ENCODE peak calls at places on chromosomes 13 and 19, in eight cellular contexts. One of them, this sample, is unnamed.

GRCh38 chr19:45958763-45959516 is 14.7 kb downstream of the NOVA2 start:
- DNase-seq in mesothelial cell of epicardium: no peak
- DNase-seq in neural crest cell: no peak
- DNase-seq in kidney epithelial cell: no peak
- DNase-seq in lower leg skin: no peak
- DNase-seq in body of pancreas: no peak
- DNase-seq in MCF 10A: no peak
- DNase-seq in AG10803: no peak
- DNase-seq in this sample: no peak

GRCh38 chr13:109761695-109762094 is 24.7 kb downstream of the IRS2 start:
- DNase-seq in lower leg skin: no peak
- DNase-seq in neural crest cell: no peak
- DNase-seq in kidney epithelial cell: no peak
- DNase-seq in body of pancreas: no peak
- DNase-seq in MCF 10A: peak; percentile 20
- DNase-seq in mesothelial cell of epicardium: no peak
- DNase-seq in AG10803: no peak
- DNase-seq in this sample: no peak

GRCh38 chr13:113906566-113906965 is 42.7 kb upstream of the GAS6 start:
- DNase-seq in MCF 10A: no peak
- DNase-seq in mesothelial cell of epicardium: peak; percentile 30
- DNase-seq in kidney epithelial cell: no peak
- DNase-seq in body of pancreas: no peak
- DNase-seq in lower leg skin: peak; percentile 3
- DNase-seq in neural crest cell: no peak
- DNase-seq in AG10803: no peak
- DNase-seq in this sample: no peak

GRCh38 chr19:55082023-55082851 is 6.6 kb downstream of the EPS8L1 start:
- DNase-seq in body of pancreas: no peak
- DNase-seq in kidney epithelial cell: no peak
- DNase-seq in AG10803: no peak
- DNase-seq in mesothelial cell of epicardium: no peak
- DNase-seq in neural crest cell: no peak
- DNase-seq in MCF 10A: no peak
- DNase-seq in lower leg skin: no peak
- DNase-seq in this sample: peak; percentile 71

GRCh38 chr13:110819203-110820014 is 95.5 kb downstream of the ANKRD10 start:
- DNase-seq in neural crest cell: peak; percentile 82
- DNase-seq in MCF 10A: peak; percentile 78
- DNase-seq in mesothelial cell of epicardium: peak; percentile 85
- DNase-seq in kidney epithelial cell: peak; percentile 14
- DNase-seq in body of pancreas: peak; percentile 79
- DNase-seq in AG10803: peak; percentile 58
- DNase-seq in lower leg skin: peak; percentile 57
- DNase-seq in this sample: peak; percentile 83

GRCh38 chr19:1810439-1811160 is 1.5 kb downstream of the ATP8B3 start:
- DNase-seq in AG10803: no peak
- DNase-seq in lower leg skin: no peak
- DNase-seq in kidney epithelial cell: no peak
- DNase-seq in body of pancreas: no peak
- DNase-seq in neural crest cell: no peak
- DNase-seq in MCF 10A: no peak
- DNase-seq in mesothelial cell of epicardium: no peak
- DNase-seq in this sample: no peak

GRCh38 chr19:45524575-45525129 is 17.4 kb downstream of the VASP start:
- DNase-seq in MCF 10A: no peak
- DNase-seq in mesothelial cell of epicardium: no peak
- DNase-seq in kidney epithelial cell: no peak
- DNase-seq in neural crest cell: no peak
- DNase-seq in lower leg skin: no peak
- DNase-seq in body of pancreas: peak; percentile 87
- DNase-seq in AG10803: no peak
- DNase-seq in this sample: no peak

GRCh38 chr19:33124207-33125098 is 7.5 kb upstream of the WDR88 start:
- DNase-seq in mesothelial cell of epicardium: no peak
- DNase-seq in MCF 10A: no peak
- DNase-seq in lower leg skin: no peak
- DNase-seq in body of pancreas: no peak
- DNase-seq in AG10803: no peak
- DNase-seq in kidney epithelial cell: no peak
- DNase-seq in neural crest cell: no peak
- DNase-seq in this sample: no peak

GRCh38 chr19:30160996-30161655 is 211.1 kb upstream of the ZNF536 start:
- DNase-seq in mesothelial cell of epicardium: no peak
- DNase-seq in body of pancreas: no peak
- DNase-seq in AG10803: no peak
- DNase-seq in MCF 10A: no peak
- DNase-seq in kidney epithelial cell: no peak
- DNase-seq in lower leg skin: no peak
- DNase-seq in neural crest cell: no peak
- DNase-seq in this sample: no peak

GRCh38 chr19:10568826-10569651 is at the start of gene CDKN2D:
- DNase-seq in lower leg skin: peak; percentile 100
- DNase-seq in mesothelial cell of epicardium: peak; percentile 99
- DNase-seq in AG10803: peak; percentile 99
- DNase-seq in MCF 10A: peak; percentile 99
- DNase-seq in body of pancreas: peak; percentile 100
- DNase-seq in kidney epithelial cell: peak; percentile 99
- DNase-seq in neural crest cell: peak; percentile 100
- DNase-seq in this sample: peak; percentile 100
- TF ChIP-seq CTCF in lower leg skin: no peak
- TF ChIP-seq CTCF in mesothelial cell of epicardium: peak; percentile 74
- TF ChIP-seq CTCF in AG10803: no peak
- TF ChIP-seq CTCF in MCF 10A: no peak
- TF ChIP-seq CTCF in body of pancreas: peak; percentile 40
- TF ChIP-seq CTCF in kidney epithelial cell: no peak
- TF ChIP-seq CTCF in neural crest cell: peak; percentile 33
- TF ChIP-seq CTCF in this sample: no peak

GRCh38 chr19:41919948-41920712 is 8.1 kb downstream of the ERFL start:
- DNase-seq in body of pancreas: no peak
- DNase-seq in kidney epithelial cell: no peak
- DNase-seq in MCF 10A: no peak
- DNase-seq in mesothelial cell of epicardium: no peak
- DNase-seq in neural crest cell: no peak
- DNase-seq in lower leg skin: no peak
- DNase-seq in AG10803: no peak
- DNase-seq in this sample: no peak

GRCh38 chr19:41921280-41922219 is 6.7 kb downstream of the ERFL start:
- DNase-seq in body of pancreas: no peak
- DNase-seq in AG10803: no peak
- DNase-seq in neural crest cell: no peak
- DNase-seq in mesothelial cell of epicardium: no peak
- DNase-seq in lower leg skin: no peak
- DNase-seq in kidney epithelial cell: no peak
- DNase-seq in MCF 10A: no peak
- DNase-seq in this sample: peak; percentile 49

GRCh38 chr19:41922220-41922576 is 6.1 kb downstream of the ERFL start:
- DNase-seq in mesothelial cell of epicardium: no peak
- DNase-seq in AG10803: no peak
- DNase-seq in kidney epithelial cell: no peak
- DNase-seq in body of pancreas: no peak
- DNase-seq in neural crest cell: no peak
- DNase-seq in MCF 10A: no peak
- DNase-seq in lower leg skin: no peak
- DNase-seq in this sample: no peak

GRCh38 chr19:41922585-41922984 is 5.7 kb downstream of the ERFL start:
- DNase-seq in AG10803: no peak
- DNase-seq in kidney epithelial cell: no peak
- DNase-seq in mesothelial cell of epicardium: no peak
- DNase-seq in MCF 10A: no peak
- DNase-seq in lower leg skin: no peak
- DNase-seq in body of pancreas: no peak
- DNase-seq in neural crest cell: no peak
- DNase-seq in this sample: no peak

DNA sequence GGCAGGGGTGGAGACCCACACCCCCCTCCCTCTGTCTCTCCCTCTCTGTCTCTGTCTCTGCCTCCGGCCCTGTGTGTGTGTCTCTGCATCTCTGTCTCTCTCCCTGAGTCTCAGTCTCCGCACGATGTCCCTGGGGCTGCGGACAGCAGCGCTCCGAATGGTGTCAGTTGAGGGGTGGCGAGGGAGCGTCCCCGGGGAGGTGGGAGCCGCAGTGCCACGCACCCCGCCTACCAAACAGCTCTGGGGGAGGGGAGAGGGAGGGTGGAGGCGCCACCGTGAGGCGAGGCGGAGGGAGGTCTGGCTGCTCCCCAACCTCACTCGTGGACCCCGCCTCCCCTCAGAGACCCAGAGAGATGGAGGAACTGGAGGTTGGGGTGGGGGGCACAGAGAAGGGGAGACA is 7.4 kb downstream of the ERFL start:
- DNase-seq in MCF 10A: no peak
- DNase-seq in AG10803: no peak
- DNase-seq in kidney epithelial cell: no peak
- DNase-seq in body of pancreas: no peak
- DNase-seq in mesothelial cell of epicardium: no peak
- DNase-seq in neural crest cell: no peak
- DNase-seq in lower leg skin: no peak
- DNase-seq in this sample: no peak
- TF ChIP-seq CTCF in MCF 10A: no peak
- TF ChIP-seq CTCF in AG10803: no peak
- TF ChIP-seq CTCF in kidney epithelial cell: no peak
- TF ChIP-seq CTCF in body of pancreas: no peak
- TF ChIP-seq CTCF in mesothelial cell of epicardium: no peak
- TF ChIP-seq CTCF in neural crest cell: no peak
- TF ChIP-seq CTCF in lower leg skin: no peak
- TF ChIP-seq CTCF in this sample: no peak

GRCh38 chr19:50710612-50711011 is 9.0 kb downstream of the SHANK1 start:
- DNase-seq in MCF 10A: no peak
- DNase-seq in kidney epithelial cell: no peak
- DNase-seq in body of pancreas: no peak
- DNase-seq in neural crest cell: no peak
- DNase-seq in mesothelial cell of epicardium: no peak
- DNase-seq in AG10803: no peak
- DNase-seq in lower leg skin: no peak
- DNase-seq in this sample: no peak

GRCh38 chr19:50708179-50708879 is 11.3 kb downstream of the SHANK1 start:
- DNase-seq in body of pancreas: no peak
- DNase-seq in lower leg skin: no peak
- DNase-seq in neural crest cell: no peak
- DNase-seq in mesothelial cell of epicardium: no peak
- DNase-seq in MCF 10A: no peak
- DNase-seq in kidney epithelial cell: no peak
- DNase-seq in AG10803: no peak
- DNase-seq in this sample: no peak

GRCh38 chr19:50711805-50712204 is 7.8 kb downstream of the SHANK1 start:
- DNase-seq in AG10803: no peak
- DNase-seq in body of pancreas: no peak
- DNase-seq in neural crest cell: no peak
- DNase-seq in lower leg skin: no peak
- DNase-seq in kidney epithelial cell: no peak
- DNase-seq in mesothelial cell of epicardium: no peak
- DNase-seq in MCF 10A: no peak
- DNase-seq in this sample: no peak

GRCh38 chr19:50711196-50711595 is 8.4 kb downstream of the SHANK1 start:
- DNase-seq in lower leg skin: no peak
- DNase-seq in kidney epithelial cell: no peak
- DNase-seq in neural crest cell: no peak
- DNase-seq in AG10803: no peak
- DNase-seq in MCF 10A: no peak
- DNase-seq in body of pancreas: no peak
- DNase-seq in mesothelial cell of epicardium: no peak
- DNase-seq in this sample: no peak

GRCh38 chr19:50710094-50710493 is 9.5 kb downstream of the SHANK1 start:
- DNase-seq in lower leg skin: no peak
- DNase-seq in AG10803: no peak
- DNase-seq in MCF 10A: no peak
- DNase-seq in kidney epithelial cell: no peak
- DNase-seq in body of pancreas: no peak
- DNase-seq in mesothelial cell of epicardium: no peak
- DNase-seq in neural crest cell: no peak
- DNase-seq in this sample: no peak
- TF ChIP-seq CTCF in lower leg skin: no peak
- TF ChIP-seq CTCF in AG10803: peak; percentile 26
- TF ChIP-seq CTCF in MCF 10A: no peak
- TF ChIP-seq CTCF in kidney epithelial cell: no peak
- TF ChIP-seq CTCF in body of pancreas: no peak
- TF ChIP-seq CTCF in mesothelial cell of epicardium: no peak
- TF ChIP-seq CTCF in neural crest cell: no peak
- TF ChIP-seq CTCF in this sample: no peak

GRCh38 chr19:3360494-3361383 is 5.6 kb upstream of the NFIC start:
- DNase-seq in MCF 10A: peak; percentile 53
- DNase-seq in AG10803: no peak
- DNase-seq in lower leg skin: peak; percentile 73
- DNase-seq in mesothelial cell of epicardium: no peak
- DNase-seq in kidney epithelial cell: no peak
- DNase-seq in neural crest cell: no peak
- DNase-seq in body of pancreas: peak; percentile 76
- DNase-seq in this sample: peak; percentile 75
- TF ChIP-seq CTCF in MCF 10A: no peak
- TF ChIP-seq CTCF in AG10803: no peak
- TF ChIP-seq CTCF in lower leg skin: no peak
- TF ChIP-seq CTCF in mesothelial cell of epicardium: no peak
- TF ChIP-seq CTCF in kidney epithelial cell: no peak
- TF ChIP-seq CTCF in neural crest cell: no peak
- TF ChIP-seq CTCF in body of pancreas: no peak
- TF ChIP-seq CTCF in this sample: no peak

This sample was measured in activated CD8-positive, alpha-beta T cell treated with anti-CD3 and anti-CD28 coated beads for 36 hours.